ENCODE peak calls at places on chromosomes 13 and 19, in seven cellular contexts. O is tibial artery, E is left ventricle myocardium inferior, W is tibial nerve, Z is A549, B is cardiac fibroblast, M is endodermal cell. I is an unnamed sample.

GRCh38 chr19:49761625-49762311 is 1.3 kb downstream of the TSKS start:
- DNase-seq in O (peak), E (peak), W (peak), Z (no peak), B (peak), M (peak), I (no peak)

GRCh38 chr13:76965759-76966421 is 17.6 kb downstream of the ACOD1 start:
- DNase-seq in O (peak), E (peak), W (peak), Z (no peak), B (peak), M (no peak), I (no peak)

GRCh38 chr19:21084343-21084742 is 2.3 kb downstream of the ZNF714 start:
- DNase-seq in O (no peak), E (no peak), W (no peak), Z (no peak), B (peak), M (no peak), I (no peak)

GRCh38 chr19:4327877-4328242 is 10.8 kb downstream of the STAP2 start:
- DNase-seq in O (no peak), E (no peak), W (no peak), Z (no peak), B (no peak), M (no peak), I (no peak)

GRCh38 chr19:5170329-5170745 is 170.3 kb downstream of the PTPRS start:
- DNase-seq in O (no peak), E (no peak), W (no peak), Z (no peak), B (no peak), M (peak), I (no peak)

GRCh38 chr19:50050406-50051223 is 24.8 kb downstream of the ZNF473 start:
- DNase-seq in O (peak), E (peak), W (peak), Z (peak), B (peak), M (no peak), I (peak)

GRCh38 chr19:32415246-32415645 is 9.7 kb downstream of the DPY19L3 start:
- DNase-seq in O (no peak), E (no peak), W (no peak), Z (no peak), B (no peak), M (no peak), I (no peak)

GRCh38 chr19:53037101-53038097 is 7.1 kb upstream of the ERVV-2 start:
- DNase-seq in O (no peak), E (peak), W (no peak), Z (no peak), B (peak), M (peak), I (no peak)

GRCh38 chr19:18322318-18322758 is 538 bp downstream of the LSM4 start:
- DNase-seq in O (peak), E (peak), W (no peak), Z (peak), B (peak), M (peak), I (no peak)

GRCh38 chr13:110018009-110018408 is 231.6 kb upstream of the IRS2 start:
- DNase-seq in O (no peak), E (no peak), W (no peak), Z (no peak), B (no peak), M (no peak), I (no peak)

GRCh38 chr19:51156710-51157109 is 14.6 kb downstream of the SIGLEC7 start:
- DNase-seq in O (no peak), E (no peak), W (no peak), Z (no peak), B (no peak), M (peak), I (no peak)

GRCh38 chr19:33685541-33685940 is 63.8 kb downstream of the CHST8 start:
- DNase-seq in O (no peak), E (no peak), W (no peak), Z (no peak), B (no peak), M (peak), I (no peak)

GRCh38 chr13:88450515-88450914 is 779.3 kb downstream of the SLITRK5 start:
- DNase-seq in O (no peak), E (no peak), W (no peak), Z (no peak), B (no peak), M (no peak), I (no peak)

GRCh38 chr13:108194435-108194936 is 20.9 kb downstream of the LIG4 start:
- DNase-seq in O (no peak), E (no peak), W (no peak), Z (no peak), B (no peak), M (no peak), I (no peak)

GRCh38 chr13:50341526-50341925 is 326.3 kb downstream of the KCNRG start:
- DNase-seq in O (no peak), E (no peak), W (no peak), Z (no peak), B (no peak), M (no peak), I (no peak)

GRCh38 chr19:56309511-56310185 is 5.0 kb downstream of the ZSCAN5A start:
- DNase-seq in O (no peak), E (peak), W (no peak), Z (no peak), B (peak), M (peak), I (no peak)

GRCh38 chr19:40445945-40446784 is 2.0 kb upstream of the SERTAD3 start:
- DNase-seq in O (no peak), E (no peak), W (no peak), Z (no peak), B (no peak), M (peak), I (peak)

GRCh38 chr13:29817604-29818378 is 32.6 kb downstream of the UBL3 start:
- DNase-seq in O (no peak), E (no peak), W (no peak), Z (no peak), B (no peak), M (no peak), I (no peak)

GRCh38 chr13:44618326-44618725 is 42.2 kb upstream of the TSC22D1 start:
- DNase-seq in O (no peak), E (no peak), W (no peak), Z (no peak), B (peak), M (no peak), I (no peak)

GRCh38 chr13:20136781-20137703 is 23.8 kb downstream of the GJA3 start:
- DNase-seq in O (no peak), E (no peak), W (no peak), Z (peak), B (no peak), M (peak), I (no peak)
- TF ChIP-seq CTCF in O (no peak), E (peak), W (no peak), Z (peak), B (peak), M (peak), I (peak)

GRCh38 chr19:11199517-11199916 is 2.2 kb upstream of the KANK2 start:
- DNase-seq in O (no peak), E (no peak), W (no peak), Z (no peak), B (no peak), M (no peak), I (no peak)

GRCh38 chr19:11196406-11197287 is 698 bp downstream of the KANK2 start:
- DNase-seq in O (no peak), E (peak), W (no peak), Z (peak), B (peak), M (peak), I (no peak)

GRCh38 chr19:11197291-11198174 is at the start of gene KANK2:
- DNase-seq in O (peak), E (peak), W (peak), Z (peak), B (peak), M (peak), I (peak)

GRCh38 chr19:11198769-11199469 is 1.6 kb upstream of the KANK2 start:
- DNase-seq in O (peak), E (no peak), W (no peak), Z (no peak), B (no peak), M (peak), I (no peak)

GRCh38 chr19:11198175-11198534 is 810 bp upstream of the KANK2 start:
- DNase-seq in O (no peak), E (no peak), W (no peak), Z (no peak), B (no peak), M (no peak), I (no peak)
- H3K4me3 ChIP-seq in O (peak), E (peak), W (peak), Z (no peak), B (no peak), M (peak), I (peak)

DNA sequence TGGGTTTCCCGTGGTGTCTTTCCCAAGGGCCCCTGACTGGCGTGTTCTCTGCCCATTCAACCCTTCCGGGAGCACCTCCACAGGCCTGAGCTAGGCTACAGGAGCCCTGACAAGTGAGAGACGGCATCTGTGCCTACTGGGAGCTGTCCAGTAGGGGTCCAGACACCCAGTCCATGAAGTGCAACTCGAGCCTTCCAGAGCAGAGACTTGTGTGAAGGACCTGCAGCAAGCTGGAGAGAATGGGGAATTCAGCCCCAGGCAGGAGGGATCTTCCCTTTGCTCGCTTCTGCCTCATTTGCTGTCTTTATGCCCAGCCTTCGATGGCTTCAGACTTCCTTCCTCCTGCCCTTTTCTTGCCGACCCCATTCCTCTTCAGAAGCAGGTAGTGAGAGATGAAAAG is 327.4 kb downstream of the FGF9 start:
- DNase-seq in O (no peak), E (no peak), W (no peak), Z (no peak), B (no peak), M (no peak), I (no peak)
- TF ChIP-seq CTCF in O (no peak), E (no peak), W (no peak), Z (no peak), B (no peak), M (peak), I (no peak)

GRCh38 chr13:48586591-48587103 is 53.8 kb upstream of the RCBTB2 start:
- DNase-seq in O (peak), E (peak), W (no peak), Z (no peak), B (peak), M (no peak), I (no peak)
- H3K4me3 ChIP-seq in O (no peak), E (no peak), W (no peak), Z (no peak), B (no peak), M (no peak), I (no peak)

GRCh38 chr19:35350591-35350990 is 2.9 kb downstream of the FFAR1 start:
- DNase-seq in O (no peak), E (no peak), W (no peak), Z (no peak), B (no peak), M (peak), I (no peak)
- TF ChIP-seq CTCF in O (no peak), E (no peak), W (no peak), Z (no peak), B (no peak), M (no peak), I (no peak)

DNA sequence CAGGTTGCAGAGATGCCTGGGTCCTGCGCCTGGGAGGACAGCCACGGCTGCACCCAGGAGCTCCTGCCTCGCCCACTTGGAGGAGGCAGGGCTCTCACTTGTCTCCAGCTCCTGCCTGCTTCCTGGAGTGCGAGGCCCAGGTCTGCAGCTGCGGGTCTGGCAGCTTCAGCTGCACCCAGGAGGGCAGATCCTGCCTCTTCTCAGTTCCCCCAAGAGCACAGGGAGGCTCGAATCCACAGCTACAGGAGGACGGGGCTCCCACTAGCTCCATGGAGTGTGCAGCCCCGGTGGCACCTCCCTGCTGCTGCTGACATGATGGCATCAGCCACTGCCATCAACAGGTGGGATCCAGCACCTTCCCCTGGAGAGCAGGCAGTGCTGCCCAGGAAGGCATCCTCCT is 4.5 kb downstream of the ZNF554 start:
- DNase-seq in O (no peak), E (no peak), W (no peak), Z (no peak), B (no peak), M (no peak), I (no peak)
- H3K4me3 ChIP-seq in O (no peak), E (no peak), W (no peak), Z (no peak), B (no peak), M (no peak), I (no peak)

GRCh38 chr13:35722438-35723060 is 246.1 kb upstream of the MAB21L1 start:
- DNase-seq in O (no peak), E (no peak), W (peak), Z (no peak), B (no peak), M (peak), I (no peak)

GRCh38 chr13:35723061-35723461 is 246.6 kb upstream of the MAB21L1 start:
- DNase-seq in O (peak), E (no peak), W (peak), Z (no peak), B (peak), M (peak), I (no peak)

GRCh38 chr13:35720290-35720689 is 243.8 kb upstream of the MAB21L1 start:
- DNase-seq in O (no peak), E (no peak), W (no peak), Z (no peak), B (no peak), M (no peak), I (no peak)

GRCh38 chr13:35718084-35718483 is 241.6 kb upstream of the MAB21L1 start:
- DNase-seq in O (no peak), E (no peak), W (no peak), Z (no peak), B (no peak), M (no peak), I (no peak)

GRCh38 chr13:35720690-35721554 is 244.4 kb upstream of the MAB21L1 start:
- DNase-seq in O (no peak), E (no peak), W (peak), Z (peak), B (peak), M (peak), I (no peak)
- TF ChIP-seq CTCF in O (peak), E (peak), W (peak), Z (peak), B (peak), M (peak), I (peak)

GRCh38 chr19:48639483-48640375 is 2.5 kb upstream of the DBP start:
- DNase-seq in O (no peak), E (no peak), W (no peak), Z (no peak), B (no peak), M (peak), I (no peak)
- H3K4me3 ChIP-seq in O (no peak), E (no peak), W (no peak), Z (no peak), B (no peak), M (no peak), I (no peak)

DNA sequence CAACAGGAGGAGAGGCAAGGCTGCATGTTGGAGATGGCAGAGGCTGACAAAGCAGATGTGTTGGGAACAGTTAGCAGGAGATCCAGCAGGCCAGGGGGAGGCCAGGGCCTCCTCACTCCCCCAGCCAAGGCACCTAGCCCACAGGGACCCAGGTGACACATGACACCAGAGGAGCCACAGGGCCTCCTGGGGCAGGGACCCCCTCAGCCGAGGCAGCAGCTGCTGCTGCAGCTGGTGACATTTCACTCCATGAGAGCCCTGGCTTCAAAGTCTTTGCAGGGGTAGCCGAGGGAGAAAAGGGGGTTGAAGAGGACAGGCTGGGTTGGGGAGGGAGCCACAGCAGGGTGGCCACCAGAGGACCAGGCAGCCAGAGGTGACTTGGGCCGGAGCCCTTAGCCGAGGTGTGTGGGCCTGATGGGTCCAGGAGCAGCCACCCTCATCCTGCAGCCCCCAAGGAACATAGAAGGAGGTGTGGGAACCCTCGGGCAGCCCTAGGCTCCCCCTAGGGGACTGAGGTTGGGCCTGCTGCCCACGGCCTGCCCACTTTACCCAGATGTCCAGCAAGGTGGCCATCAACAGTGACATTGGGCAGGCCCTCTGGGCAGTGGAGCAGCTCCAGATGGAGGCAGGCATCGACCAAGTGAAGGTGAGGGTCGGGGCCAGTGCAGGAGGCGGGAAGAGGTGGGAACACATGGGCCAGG is at the start of gene GNG14:
- DNase-seq in O (no peak), E (no peak), W (no peak), Z (no peak), B (no peak), M (no peak), I (no peak)
- TF ChIP-seq CTCF in O (no peak), E (no peak), W (no peak), Z (no peak), B (no peak), M (peak), I (no peak)

I was measured in LNCaP clone FGC.